ENCODE peak calls at places on chromosomes 1 and 21, in five cellular contexts. W is putamen; A is GM04504; K is CD8-positive, alpha-beta T cell; L is endothelial cell. X is an unnamed sample.

GRCh38 chr1:173002891-173003582 is 47.7 kb downstream of the TNFSF18 start:
- DNase-seq in L (no peak), A (peak), W (no peak), K (no peak), X (no peak)

GRCh38 chr1:235127203-235127602 is 1.4 kb downstream of the TOMM20 start:
- DNase-seq in K (no peak), W (no peak), A (no peak), L (no peak), X (no peak)

GRCh38 chr1:232248276-232248803 is 381.6 kb downstream of the SIPA1L2 start:
- DNase-seq in W (no peak), L (no peak), A (no peak), K (no peak), X (no peak)

GRCh38 chr1:231958448-231958847 is 331.9 kb downstream of the DISC1 start:
- DNase-seq in W (no peak), A (peak), K (no peak), L (no peak), X (no peak)

GRCh38 chr1:51558375-51558924 is 39.4 kb upstream of the EPS15 start:
- DNase-seq in W (no peak), L (no peak), K (no peak), A (no peak), X (no peak)

GRCh38 chr1:237679687-237680086 is 211.0 kb downstream of the ZP4 start:
- DNase-seq in L (no peak), W (no peak), A (no peak), K (no peak), X (no peak)

GRCh38 chr21:28419110-28419509 is 573.6 kb downstream of the LTN1 start:
- DNase-seq in A (no peak), W (no peak), K (no peak), L (no peak), X (no peak)

GRCh38 chr1:204151562-204152309 is at the start of gene ETNK2:
- DNase-seq in L (peak), A (no peak), K (peak), W (no peak), X (peak)

GRCh38 chr1:168824418-168824817 is 95.4 kb upstream of the DPT start:
- DNase-seq in L (no peak), W (no peak), A (no peak), K (no peak), X (no peak)

GRCh38 chr21:34126269-34126668 is 52.9 kb downstream of the MRPS6 start:
- DNase-seq in K (no peak), L (no peak), A (peak), W (peak), X (no peak)

GRCh38 chr1:154964359-154964758 is 2.8 kb upstream of the PYGO2 start:
- DNase-seq in L (no peak), W (no peak), A (no peak), K (no peak), X (no peak)

GRCh38 chr21:32380940-32381339 is 11.9 kb downstream of the URB1 start:
- DNase-seq in W (no peak), A (no peak), K (no peak), L (no peak), X (no peak)

GRCh38 chr21:32306021-32306780 is 7.5 kb downstream of the MRAP start:
- DNase-seq in L (peak), K (no peak), A (no peak), W (peak), X (peak)

GRCh38 chr1:181936269-181936668 is 125.2 kb downstream of the ZNF648 start:
- DNase-seq in K (no peak), L (no peak), W (no peak), A (no peak), X (no peak)

GRCh38 chr1:224435318-224435763 is 744 bp upstream of the WDR26 start:
- DNase-seq in L (no peak), K (no peak), W (no peak), A (peak), X (no peak)

GRCh38 chr1:105204836-105205371 is 1455.2 kb downstream of the AMY1C start:
- DNase-seq in A (no peak), K (no peak), L (no peak), W (no peak), X (no peak)

GRCh38 chr1:81873946-81874345 is 73.2 kb downstream of the ADGRL2 start:
- DNase-seq in A (no peak), W (no peak), L (no peak), K (no peak), X (no peak)

GRCh38 chr1:20358761-20359263 is 68.1 kb downstream of the VWA5B1 start:
- DNase-seq in K (no peak), A (no peak), L (no peak), W (no peak), X (no peak)

GRCh38 chr21:17636711-17637110 is 24.0 kb upstream of the BTG3 start:
- DNase-seq in W (no peak), K (no peak), A (no peak), L (no peak), X (no peak)

GRCh38 chr1:165854101-165854845 is 26.9 kb downstream of the UCK2 start:
- DNase-seq in K (no peak), A (peak), L (no peak), W (no peak), X (no peak)

GRCh38 chr1:151832318-151832984 is 849 bp upstream of the RORC start:
- DNase-seq in K (no peak), L (no peak), W (no peak), A (peak), X (no peak)

GRCh38 chr1:184866582-184866981 is 107.7 kb downstream of the NIBAN1 start:
- DNase-seq in K (no peak), L (no peak), W (no peak), A (no peak), X (no peak)

GRCh38 chr1:80218112-80218511 is 1211.6 kb upstream of the ADGRL4 start:
- DNase-seq in L (peak), W (no peak), A (no peak), K (no peak), X (no peak)

GRCh38 chr1:161013591-161014513 is 7.1 kb downstream of the F11R start:
- DNase-seq in A (no peak), L (peak), W (peak), K (peak), X (no peak)

GRCh38 chr21:43775795-43776430 is at the start of gene CSTB:
- DNase-seq in L (peak), W (peak), A (peak), K (peak), X (peak)

GRCh38 chr1:13930151-13930550 is 230.2 kb downstream of the PRDM2 start:
- DNase-seq in A (no peak), L (peak), W (no peak), K (no peak), X (no peak)

GRCh38 chr1:116066868-116067563 is 44.2 kb upstream of the MAB21L3 start:
- DNase-seq in L (no peak), W (no peak), A (peak), K (no peak), X (no peak)

GRCh38 chr1:7402548-7402850 is 368.6 kb upstream of the VAMP3 start:
- DNase-seq in A (no peak), K (no peak), W (no peak), L (no peak), X (peak)

GRCh38 chr1:93016171-93016570 is 54.9 kb upstream of the DIPK1A start:
- DNase-seq in L (no peak), K (no peak), W (no peak), A (no peak), X (no peak)

GRCh38 chr1:52752427-52752826 is 26.2 kb downstream of the ZYG11B start:
- DNase-seq in L (no peak), W (no peak), A (no peak), K (no peak), X (no peak)

GRCh38 chr1:178486100-178487069 is 10.4 kb downstream of the CLEC20A start:
- DNase-seq in L (no peak), W (no peak), A (no peak), K (no peak), X (peak)